ENCODE peak calls at places on chromosomes 16 and 17, in four cellular contexts. One of them, this sample, is unnamed.

GRCh38 chr17:10821062-10821461 is 16.8 kb downstream of the PIRT start:
- DNase-seq in upper lobe of right lung: no peak
- DNase-seq in stimulated activated CD8-positive, alpha-beta memory T cell treated with anti-CD3 and anti-CD28 coated beads, Interleukin-4, amount 100 ng/mL, for 4 hours: no peak
- DNase-seq in activated T-helper 2 cell treated with anti-CD3 and anti-CD28 coated beads, Interferon-gamma antibody, Interleukin-2, Interleukin-4, amounts not matched to agents 10 μg/mL and 5 μg/mL and 100 μg/mL, durations not matched to agents 14 hours and 24 hours and 36 hours: no peak
- DNase-seq in this sample: no peak

GRCh38 chr17:79890706-79891105 is 51.5 kb upstream of the CBX4 start:
- DNase-seq in upper lobe of right lung: no peak
- DNase-seq in stimulated activated CD8-positive, alpha-beta memory T cell treated with anti-CD3 and anti-CD28 coated beads, Interleukin-4, amount 100 ng/mL, for 4 hours: no peak
- DNase-seq in activated T-helper 2 cell treated with anti-CD3 and anti-CD28 coated beads, Interferon-gamma antibody, Interleukin-2, Interleukin-4, amounts not matched to agents 10 μg/mL and 5 μg/mL and 100 μg/mL, durations not matched to agents 14 hours and 24 hours and 36 hours: no peak
- DNase-seq in this sample: no peak

GRCh38 chr17:77281024-77281903 is 140.5 kb downstream of the SEC14L1 start:
- DNase-seq in upper lobe of right lung: peak
- DNase-seq in stimulated activated CD8-positive, alpha-beta memory T cell treated with anti-CD3 and anti-CD28 coated beads, Interleukin-4, amount 100 ng/mL, for 4 hours: no peak
- DNase-seq in activated T-helper 2 cell treated with anti-CD3 and anti-CD28 coated beads, Interferon-gamma antibody, Interleukin-2, Interleukin-4, amounts not matched to agents 10 μg/mL and 5 μg/mL and 100 μg/mL, durations not matched to agents 14 hours and 24 hours and 36 hours: peak
- DNase-seq in this sample: peak

GRCh38 chr17:8003594-8004181 is 1.3 kb downstream of the GUCY2D start:
- DNase-seq in upper lobe of right lung: no peak
- DNase-seq in stimulated activated CD8-positive, alpha-beta memory T cell treated with anti-CD3 and anti-CD28 coated beads, Interleukin-4, amount 100 ng/mL, for 4 hours: no peak
- DNase-seq in activated T-helper 2 cell treated with anti-CD3 and anti-CD28 coated beads, Interferon-gamma antibody, Interleukin-2, Interleukin-4, amounts not matched to agents 10 μg/mL and 5 μg/mL and 100 μg/mL, durations not matched to agents 14 hours and 24 hours and 36 hours: no peak
- DNase-seq in this sample: no peak

GRCh38 chr16:19884611-19885455 is at the start of gene GPRC5B:
- DNase-seq in upper lobe of right lung: peak
- DNase-seq in stimulated activated CD8-positive, alpha-beta memory T cell treated with anti-CD3 and anti-CD28 coated beads, Interleukin-4, amount 100 ng/mL, for 4 hours: peak
- DNase-seq in activated T-helper 2 cell treated with anti-CD3 and anti-CD28 coated beads, Interferon-gamma antibody, Interleukin-2, Interleukin-4, amounts not matched to agents 10 μg/mL and 5 μg/mL and 100 μg/mL, durations not matched to agents 14 hours and 24 hours and 36 hours: peak
- DNase-seq in this sample: no peak

GRCh38 chr16:67245189-67245585 is 2.1 kb downstream of the FHOD1 start:
- DNase-seq in upper lobe of right lung: no peak
- DNase-seq in stimulated activated CD8-positive, alpha-beta memory T cell treated with anti-CD3 and anti-CD28 coated beads, Interleukin-4, amount 100 ng/mL, for 4 hours: no peak
- DNase-seq in activated T-helper 2 cell treated with anti-CD3 and anti-CD28 coated beads, Interferon-gamma antibody, Interleukin-2, Interleukin-4, amounts not matched to agents 10 μg/mL and 5 μg/mL and 100 μg/mL, durations not matched to agents 14 hours and 24 hours and 36 hours: no peak
- DNase-seq in this sample: peak

GRCh38 chr16:56897026-56897799 is 32.2 kb downstream of the SLC12A3 start:
- DNase-seq in upper lobe of right lung: no peak
- DNase-seq in stimulated activated CD8-positive, alpha-beta memory T cell treated with anti-CD3 and anti-CD28 coated beads, Interleukin-4, amount 100 ng/mL, for 4 hours: no peak
- DNase-seq in activated T-helper 2 cell treated with anti-CD3 and anti-CD28 coated beads, Interferon-gamma antibody, Interleukin-2, Interleukin-4, amounts not matched to agents 10 μg/mL and 5 μg/mL and 100 μg/mL, durations not matched to agents 14 hours and 24 hours and 36 hours: no peak
- DNase-seq in this sample: peak

GRCh38 chr16:85145188-85145587 is 32.9 kb upstream of the CIBAR2 start:
- DNase-seq in upper lobe of right lung: no peak
- DNase-seq in stimulated activated CD8-positive, alpha-beta memory T cell treated with anti-CD3 and anti-CD28 coated beads, Interleukin-4, amount 100 ng/mL, for 4 hours: no peak
- DNase-seq in activated T-helper 2 cell treated with anti-CD3 and anti-CD28 coated beads, Interferon-gamma antibody, Interleukin-2, Interleukin-4, amounts not matched to agents 10 μg/mL and 5 μg/mL and 100 μg/mL, durations not matched to agents 14 hours and 24 hours and 36 hours: no peak
- DNase-seq in this sample: peak

GRCh38 chr17:35449371-35449931 is 885 bp upstream of the SLFN13 start:
- DNase-seq in upper lobe of right lung: peak
- DNase-seq in stimulated activated CD8-positive, alpha-beta memory T cell treated with anti-CD3 and anti-CD28 coated beads, Interleukin-4, amount 100 ng/mL, for 4 hours: no peak
- DNase-seq in activated T-helper 2 cell treated with anti-CD3 and anti-CD28 coated beads, Interferon-gamma antibody, Interleukin-2, Interleukin-4, amounts not matched to agents 10 μg/mL and 5 μg/mL and 100 μg/mL, durations not matched to agents 14 hours and 24 hours and 36 hours: no peak
- DNase-seq in this sample: peak

GRCh38 chr16:69274699-69275235 is 36.4 kb upstream of the VPS4A start:
- DNase-seq in upper lobe of right lung: no peak
- DNase-seq in stimulated activated CD8-positive, alpha-beta memory T cell treated with anti-CD3 and anti-CD28 coated beads, Interleukin-4, amount 100 ng/mL, for 4 hours: no peak
- DNase-seq in activated T-helper 2 cell treated with anti-CD3 and anti-CD28 coated beads, Interferon-gamma antibody, Interleukin-2, Interleukin-4, amounts not matched to agents 10 μg/mL and 5 μg/mL and 100 μg/mL, durations not matched to agents 14 hours and 24 hours and 36 hours: no peak
- DNase-seq in this sample: no peak

GRCh38 chr16:49333268-49333597 is 40.4 kb upstream of the C16orf78 start:
- DNase-seq in upper lobe of right lung: no peak
- DNase-seq in stimulated activated CD8-positive, alpha-beta memory T cell treated with anti-CD3 and anti-CD28 coated beads, Interleukin-4, amount 100 ng/mL, for 4 hours: no peak
- DNase-seq in activated T-helper 2 cell treated with anti-CD3 and anti-CD28 coated beads, Interferon-gamma antibody, Interleukin-2, Interleukin-4, amounts not matched to agents 10 μg/mL and 5 μg/mL and 100 μg/mL, durations not matched to agents 14 hours and 24 hours and 36 hours: no peak
- DNase-seq in this sample: no peak

GRCh38 chr16:9854665-9855064 is 327.6 kb downstream of the GRIN2A start:
- DNase-seq in upper lobe of right lung: no peak
- DNase-seq in stimulated activated CD8-positive, alpha-beta memory T cell treated with anti-CD3 and anti-CD28 coated beads, Interleukin-4, amount 100 ng/mL, for 4 hours: no peak
- DNase-seq in activated T-helper 2 cell treated with anti-CD3 and anti-CD28 coated beads, Interferon-gamma antibody, Interleukin-2, Interleukin-4, amounts not matched to agents 10 μg/mL and 5 μg/mL and 100 μg/mL, durations not matched to agents 14 hours and 24 hours and 36 hours: no peak
- DNase-seq in this sample: no peak

GRCh38 chr17:42422412-42422957 is 571 bp downstream of the CAVIN1 start:
- DNase-seq in upper lobe of right lung: peak
- DNase-seq in stimulated activated CD8-positive, alpha-beta memory T cell treated with anti-CD3 and anti-CD28 coated beads, Interleukin-4, amount 100 ng/mL, for 4 hours: no peak
- DNase-seq in activated T-helper 2 cell treated with anti-CD3 and anti-CD28 coated beads, Interferon-gamma antibody, Interleukin-2, Interleukin-4, amounts not matched to agents 10 μg/mL and 5 μg/mL and 100 μg/mL, durations not matched to agents 14 hours and 24 hours and 36 hours: no peak
- DNase-seq in this sample: peak

GRCh38 chr17:11712445-11712844 is 114.2 kb downstream of the DNAH9 start:
- DNase-seq in upper lobe of right lung: no peak
- DNase-seq in stimulated activated CD8-positive, alpha-beta memory T cell treated with anti-CD3 and anti-CD28 coated beads, Interleukin-4, amount 100 ng/mL, for 4 hours: no peak
- DNase-seq in activated T-helper 2 cell treated with anti-CD3 and anti-CD28 coated beads, Interferon-gamma antibody, Interleukin-2, Interleukin-4, amounts not matched to agents 10 μg/mL and 5 μg/mL and 100 μg/mL, durations not matched to agents 14 hours and 24 hours and 36 hours: no peak
- DNase-seq in this sample: no peak

GRCh38 chr17:72270530-72270929 is 149.7 kb downstream of the SOX9 start:
- DNase-seq in upper lobe of right lung: no peak
- DNase-seq in stimulated activated CD8-positive, alpha-beta memory T cell treated with anti-CD3 and anti-CD28 coated beads, Interleukin-4, amount 100 ng/mL, for 4 hours: no peak
- DNase-seq in activated T-helper 2 cell treated with anti-CD3 and anti-CD28 coated beads, Interferon-gamma antibody, Interleukin-2, Interleukin-4, amounts not matched to agents 10 μg/mL and 5 μg/mL and 100 μg/mL, durations not matched to agents 14 hours and 24 hours and 36 hours: no peak
- DNase-seq in this sample: peak

GRCh38 chr16:64089697-64090096 is 1032.2 kb downstream of the CDH11 start:
- DNase-seq in upper lobe of right lung: no peak
- DNase-seq in stimulated activated CD8-positive, alpha-beta memory T cell treated with anti-CD3 and anti-CD28 coated beads, Interleukin-4, amount 100 ng/mL, for 4 hours: no peak
- DNase-seq in activated T-helper 2 cell treated with anti-CD3 and anti-CD28 coated beads, Interferon-gamma antibody, Interleukin-2, Interleukin-4, amounts not matched to agents 10 μg/mL and 5 μg/mL and 100 μg/mL, durations not matched to agents 14 hours and 24 hours and 36 hours: no peak
- DNase-seq in this sample: no peak

GRCh38 chr17:82287849-82288601 is 14.5 kb upstream of the CSNK1D start:
- DNase-seq in upper lobe of right lung: peak
- DNase-seq in stimulated activated CD8-positive, alpha-beta memory T cell treated with anti-CD3 and anti-CD28 coated beads, Interleukin-4, amount 100 ng/mL, for 4 hours: no peak
- DNase-seq in activated T-helper 2 cell treated with anti-CD3 and anti-CD28 coated beads, Interferon-gamma antibody, Interleukin-2, Interleukin-4, amounts not matched to agents 10 μg/mL and 5 μg/mL and 100 μg/mL, durations not matched to agents 14 hours and 24 hours and 36 hours: no peak
- DNase-seq in this sample: peak

GRCh38 chr17:32813021-32813420 is 63.9 kb downstream of the MYO1D start:
- DNase-seq in upper lobe of right lung: no peak
- DNase-seq in stimulated activated CD8-positive, alpha-beta memory T cell treated with anti-CD3 and anti-CD28 coated beads, Interleukin-4, amount 100 ng/mL, for 4 hours: no peak
- DNase-seq in activated T-helper 2 cell treated with anti-CD3 and anti-CD28 coated beads, Interferon-gamma antibody, Interleukin-2, Interleukin-4, amounts not matched to agents 10 μg/mL and 5 μg/mL and 100 μg/mL, durations not matched to agents 14 hours and 24 hours and 36 hours: no peak
- DNase-seq in this sample: no peak

GRCh38 chr16:67370686-67371085 is 22.6 kb downstream of the TPPP3 start:
- DNase-seq in upper lobe of right lung: no peak
- DNase-seq in stimulated activated CD8-positive, alpha-beta memory T cell treated with anti-CD3 and anti-CD28 coated beads, Interleukin-4, amount 100 ng/mL, for 4 hours: no peak
- DNase-seq in activated T-helper 2 cell treated with anti-CD3 and anti-CD28 coated beads, Interferon-gamma antibody, Interleukin-2, Interleukin-4, amounts not matched to agents 10 μg/mL and 5 μg/mL and 100 μg/mL, durations not matched to agents 14 hours and 24 hours and 36 hours: no peak
- DNase-seq in this sample: no peak

GRCh38 chr17:39845052-39845976 is 18.8 kb downstream of the IKZF3 start:
- DNase-seq in upper lobe of right lung: no peak
- DNase-seq in stimulated activated CD8-positive, alpha-beta memory T cell treated with anti-CD3 and anti-CD28 coated beads, Interleukin-4, amount 100 ng/mL, for 4 hours: no peak
- DNase-seq in activated T-helper 2 cell treated with anti-CD3 and anti-CD28 coated beads, Interferon-gamma antibody, Interleukin-2, Interleukin-4, amounts not matched to agents 10 μg/mL and 5 μg/mL and 100 μg/mL, durations not matched to agents 14 hours and 24 hours and 36 hours: no peak
- DNase-seq in this sample: no peak

GRCh38 chr16:66423177-66423576 is 3.9 kb upstream of the BEAN1 start:
- DNase-seq in upper lobe of right lung: no peak
- DNase-seq in stimulated activated CD8-positive, alpha-beta memory T cell treated with anti-CD3 and anti-CD28 coated beads, Interleukin-4, amount 100 ng/mL, for 4 hours: no peak
- DNase-seq in activated T-helper 2 cell treated with anti-CD3 and anti-CD28 coated beads, Interferon-gamma antibody, Interleukin-2, Interleukin-4, amounts not matched to agents 10 μg/mL and 5 μg/mL and 100 μg/mL, durations not matched to agents 14 hours and 24 hours and 36 hours: no peak
- DNase-seq in this sample: no peak

GRCh38 chr16:68492501-68493411 is 44.4 kb upstream of the SMPD3 start:
- DNase-seq in upper lobe of right lung: no peak
- DNase-seq in stimulated activated CD8-positive, alpha-beta memory T cell treated with anti-CD3 and anti-CD28 coated beads, Interleukin-4, amount 100 ng/mL, for 4 hours: no peak
- DNase-seq in activated T-helper 2 cell treated with anti-CD3 and anti-CD28 coated beads, Interferon-gamma antibody, Interleukin-2, Interleukin-4, amounts not matched to agents 10 μg/mL and 5 μg/mL and 100 μg/mL, durations not matched to agents 14 hours and 24 hours and 36 hours: no peak
- DNase-seq in this sample: no peak

GRCh38 chr16:20866792-20867191 is 33.4 kb downstream of the DCUN1D3 start:
- DNase-seq in upper lobe of right lung: no peak
- DNase-seq in stimulated activated CD8-positive, alpha-beta memory T cell treated with anti-CD3 and anti-CD28 coated beads, Interleukin-4, amount 100 ng/mL, for 4 hours: no peak
- DNase-seq in activated T-helper 2 cell treated with anti-CD3 and anti-CD28 coated beads, Interferon-gamma antibody, Interleukin-2, Interleukin-4, amounts not matched to agents 10 μg/mL and 5 μg/mL and 100 μg/mL, durations not matched to agents 14 hours and 24 hours and 36 hours: no peak
- DNase-seq in this sample: no peak

GRCh38 chr17:2282297-2282873 is 21.2 kb downstream of the SMG6 start:
- DNase-seq in upper lobe of right lung: no peak
- DNase-seq in stimulated activated CD8-positive, alpha-beta memory T cell treated with anti-CD3 and anti-CD28 coated beads, Interleukin-4, amount 100 ng/mL, for 4 hours: no peak
- DNase-seq in activated T-helper 2 cell treated with anti-CD3 and anti-CD28 coated beads, Interferon-gamma antibody, Interleukin-2, Interleukin-4, amounts not matched to agents 10 μg/mL and 5 μg/mL and 100 μg/mL, durations not matched to agents 14 hours and 24 hours and 36 hours: no peak
- DNase-seq in this sample: no peak

GRCh38 chr16:66658143-66658859 is 38.2 kb downstream of the CMTM4 start:
- DNase-seq in upper lobe of right lung: no peak
- DNase-seq in stimulated activated CD8-positive, alpha-beta memory T cell treated with anti-CD3 and anti-CD28 coated beads, Interleukin-4, amount 100 ng/mL, for 4 hours: no peak
- DNase-seq in activated T-helper 2 cell treated with anti-CD3 and anti-CD28 coated beads, Interferon-gamma antibody, Interleukin-2, Interleukin-4, amounts not matched to agents 10 μg/mL and 5 μg/mL and 100 μg/mL, durations not matched to agents 14 hours and 24 hours and 36 hours: no peak
- DNase-seq in this sample: no peak

GRCh38 chr16:81444448-81445121 is at the start of gene CMIP:
- DNase-seq in upper lobe of right lung: peak
- DNase-seq in stimulated activated CD8-positive, alpha-beta memory T cell treated with anti-CD3 and anti-CD28 coated beads, Interleukin-4, amount 100 ng/mL, for 4 hours: peak
- DNase-seq in activated T-helper 2 cell treated with anti-CD3 and anti-CD28 coated beads, Interferon-gamma antibody, Interleukin-2, Interleukin-4, amounts not matched to agents 10 μg/mL and 5 μg/mL and 100 μg/mL, durations not matched to agents 14 hours and 24 hours and 36 hours: peak
- DNase-seq in this sample: peak

GRCh38 chr16:30786936-30787612 is at the start of gene ZNF629:
- DNase-seq in upper lobe of right lung: peak
- DNase-seq in stimulated activated CD8-positive, alpha-beta memory T cell treated with anti-CD3 and anti-CD28 coated beads, Interleukin-4, amount 100 ng/mL, for 4 hours: no peak
- DNase-seq in activated T-helper 2 cell treated with anti-CD3 and anti-CD28 coated beads, Interferon-gamma antibody, Interleukin-2, Interleukin-4, amounts not matched to agents 10 μg/mL and 5 μg/mL and 100 μg/mL, durations not matched to agents 14 hours and 24 hours and 36 hours: no peak
- DNase-seq in this sample: no peak

GRCh38 chr16:86761117-86761971 is 183.0 kb downstream of the FOXL1 start:
- DNase-seq in upper lobe of right lung: no peak
- DNase-seq in stimulated activated CD8-positive, alpha-beta memory T cell treated with anti-CD3 and anti-CD28 coated beads, Interleukin-4, amount 100 ng/mL, for 4 hours: peak
- DNase-seq in activated T-helper 2 cell treated with anti-CD3 and anti-CD28 coated beads, Interferon-gamma antibody, Interleukin-2, Interleukin-4, amounts not matched to agents 10 μg/mL and 5 μg/mL and 100 μg/mL, durations not matched to agents 14 hours and 24 hours and 36 hours: peak
- DNase-seq in this sample: peak

GRCh38 chr16:83682126-83682857 is 125.5 kb upstream of the HSBP1 start:
- DNase-seq in upper lobe of right lung: no peak
- DNase-seq in stimulated activated CD8-positive, alpha-beta memory T cell treated with anti-CD3 and anti-CD28 coated beads, Interleukin-4, amount 100 ng/mL, for 4 hours: no peak
- DNase-seq in activated T-helper 2 cell treated with anti-CD3 and anti-CD28 coated beads, Interferon-gamma antibody, Interleukin-2, Interleukin-4, amounts not matched to agents 10 μg/mL and 5 μg/mL and 100 μg/mL, durations not matched to agents 14 hours and 24 hours and 36 hours: no peak
- DNase-seq in this sample: no peak

GRCh38 chr17:82095777-82096708 is 2.0 kb downstream of the FASN start:
- DNase-seq in upper lobe of right lung: no peak
- DNase-seq in stimulated activated CD8-positive, alpha-beta memory T cell treated with anti-CD3 and anti-CD28 coated beads, Interleukin-4, amount 100 ng/mL, for 4 hours: no peak
- DNase-seq in activated T-helper 2 cell treated with anti-CD3 and anti-CD28 coated beads, Interferon-gamma antibody, Interleukin-2, Interleukin-4, amounts not matched to agents 10 μg/mL and 5 μg/mL and 100 μg/mL, durations not matched to agents 14 hours and 24 hours and 36 hours: no peak
- DNase-seq in this sample: peak

GRCh38 chr17:42653179-42654124 is 5.6 kb upstream of the TUBG2 start:
- DNase-seq in upper lobe of right lung: no peak
- DNase-seq in stimulated activated CD8-positive, alpha-beta memory T cell treated with anti-CD3 and anti-CD28 coated beads, Interleukin-4, amount 100 ng/mL, for 4 hours: no peak
- DNase-seq in activated T-helper 2 cell treated with anti-CD3 and anti-CD28 coated beads, Interferon-gamma antibody, Interleukin-2, Interleukin-4, amounts not matched to agents 10 μg/mL and 5 μg/mL and 100 μg/mL, durations not matched to agents 14 hours and 24 hours and 36 hours: no peak
- DNase-seq in this sample: peak

GRCh38 chr17:74360993-74361612 is 565 bp downstream of the BTBD17 start:
- DNase-seq in upper lobe of right lung: no peak
- DNase-seq in stimulated activated CD8-positive, alpha-beta memory T cell treated with anti-CD3 and anti-CD28 coated beads, Interleukin-4, amount 100 ng/mL, for 4 hours: no peak
- DNase-seq in activated T-helper 2 cell treated with anti-CD3 and anti-CD28 coated beads, Interferon-gamma antibody, Interleukin-2, Interleukin-4, amounts not matched to agents 10 μg/mL and 5 μg/mL and 100 μg/mL, durations not matched to agents 14 hours and 24 hours and 36 hours: no peak
- DNase-seq in this sample: peak

GRCh38 chr17:7475764-7476422 is 3.5 kb downstream of the ZBTB4 start:
- DNase-seq in upper lobe of right lung: no peak
- DNase-seq in stimulated activated CD8-positive, alpha-beta memory T cell treated with anti-CD3 and anti-CD28 coated beads, Interleukin-4, amount 100 ng/mL, for 4 hours: no peak
- DNase-seq in activated T-helper 2 cell treated with anti-CD3 and anti-CD28 coated beads, Interferon-gamma antibody, Interleukin-2, Interleukin-4, amounts not matched to agents 10 μg/mL and 5 μg/mL and 100 μg/mL, durations not matched to agents 14 hours and 24 hours and 36 hours: no peak
- DNase-seq in this sample: peak

GRCh38 chr17:67281053-67281452 is 36.1 kb upstream of the HELZ start:
- DNase-seq in upper lobe of right lung: no peak
- DNase-seq in stimulated activated CD8-positive, alpha-beta memory T cell treated with anti-CD3 and anti-CD28 coated beads, Interleukin-4, amount 100 ng/mL, for 4 hours: no peak
- DNase-seq in activated T-helper 2 cell treated with anti-CD3 and anti-CD28 coated beads, Interferon-gamma antibody, Interleukin-2, Interleukin-4, amounts not matched to agents 10 μg/mL and 5 μg/mL and 100 μg/mL, durations not matched to agents 14 hours and 24 hours and 36 hours: no peak
- DNase-seq in this sample: no peak